ENCODE peak calls at places on chromosomes 1 and 21, in four cellular contexts. R is H9, I is IMR-90, V is H1. E is an unnamed sample.

GRCh38 chr1:6263716-6264115 is 2.8 kb upstream of the GPR153 start:
- DNase-seq in V (no peak), R (no peak), I (no peak), E (no peak)

GRCh38 chr1:101136739-101137138 is 100.1 kb upstream of the S1PR1 start:
- DNase-seq in I (peak), V (no peak), R (no peak), E (peak)

GRCh38 chr1:10866314-10867091 is 70.1 kb upstream of the CASZ1 start:
- DNase-seq in R (peak), I (peak), V (peak), E (peak)

GRCh38 chr1:88773540-88774150 is 89.6 kb downstream of the PKN2 start:
- DNase-seq in I (peak), R (no peak), V (no peak), E (peak)

GRCh38 chr21:45097827-45098387 is 23.5 kb downstream of the ADARB1 start:
- DNase-seq in R (no peak), V (no peak), I (no peak), E (no peak)

GRCh38 chr1:146019225-146020057 is 2.1 kb downstream of the HJV start:
- DNase-seq in I (no peak), R (peak), V (peak), E (peak)

GRCh38 chr1:28190337-28190979 is 14.0 kb upstream of the PTAFR start:
- DNase-seq in I (peak), R (no peak), V (no peak), E (no peak)

GRCh38 chr1:23867953-23868847 is at the start of gene FUCA1:
- DNase-seq in R (peak), I (peak), V (peak), E (peak)

GRCh38 chr1:208036918-208037567 is 126.1 kb upstream of the CD34 start:
- DNase-seq in R (no peak), V (no peak), I (no peak), E (peak)

GRCh38 chr1:29754608-29755375 is 518.5 kb downstream of the PTPRU start:
- DNase-seq in V (peak), I (no peak), R (peak), E (no peak)

GRCh38 chr1:229640455-229640854 is 14.4 kb downstream of the URB2 start:
- DNase-seq in V (no peak), I (no peak), R (no peak), E (no peak)

GRCh38 chr1:21439721-21440629 is at the start of gene NBPF3:
- DNase-seq in R (peak), I (peak), V (peak), E (peak)

GRCh38 chr1:68121536-68121935 is 71.1 kb upstream of the DIRAS3 start:
- DNase-seq in R (no peak), I (peak), V (no peak), E (no peak)

GRCh38 chr1:234893725-234894630 is 234.7 kb downstream of the TOMM20 start:
- DNase-seq in I (peak), V (no peak), R (no peak), E (no peak)

GRCh38 chr1:115170396-115170795 is 81.1 kb upstream of the TSPAN2 start:
- DNase-seq in V (no peak), R (no peak), I (no peak), E (no peak)

GRCh38 chr1:148315081-148315811 is 163.2 kb upstream of the NBPF11 start:
- DNase-seq in V (no peak), I (no peak), R (no peak), E (no peak)

GRCh38 chr21:35831791-35832190 is 228.5 kb downstream of the SETD4 start:
- DNase-seq in I (no peak), R (no peak), V (no peak), E (no peak)

GRCh38 chr1:232943679-232944252 is 6.6 kb upstream of the NTPCR start:
- DNase-seq in V (no peak), R (no peak), I (no peak), E (no peak)
- H4K5ac ChIP-seq in V (no peak), R (no peak), I (no peak), E (no peak)

GRCh38 chr21:43208561-43209332 is 39.9 kb downstream of the CRYAA start:
- DNase-seq in R (peak), V (no peak), I (no peak), E (peak)

GRCh38 chr21:43211085-43212071 is 42.6 kb downstream of the CRYAA start:
- DNase-seq in I (no peak), R (peak), V (no peak), E (peak)

GRCh38 chr21:43210454-43211084 is 41.8 kb downstream of the CRYAA start:
- DNase-seq in R (no peak), I (no peak), V (no peak), E (no peak)

GRCh38 chr21:43207868-43208267 is 39.1 kb downstream of the CRYAA start:
- DNase-seq in R (no peak), V (no peak), I (no peak), E (no peak)

GRCh38 chr21:43209575-43210453 is 41.0 kb downstream of the CRYAA start:
- DNase-seq in R (peak), I (peak), V (no peak), E (no peak)
- H2BK5ac ChIP-seq in R (peak), I (no peak), V (no peak), E (no peak)

GRCh38 chr1:227886993-227887696 is 60.6 kb downstream of the WNT9A start:
- DNase-seq in I (peak), V (peak), R (peak), E (peak)
- H4K5ac ChIP-seq in I (peak), V (peak), R (no peak), E (no peak)

GRCh38 chr1:9229549-9229948 is 5.0 kb upstream of the H6PD start:
- DNase-seq in V (no peak), R (no peak), I (no peak), E (no peak)
- H2BK5ac ChIP-seq in V (no peak), R (no peak), I (no peak), E (no peak)

DNA sequence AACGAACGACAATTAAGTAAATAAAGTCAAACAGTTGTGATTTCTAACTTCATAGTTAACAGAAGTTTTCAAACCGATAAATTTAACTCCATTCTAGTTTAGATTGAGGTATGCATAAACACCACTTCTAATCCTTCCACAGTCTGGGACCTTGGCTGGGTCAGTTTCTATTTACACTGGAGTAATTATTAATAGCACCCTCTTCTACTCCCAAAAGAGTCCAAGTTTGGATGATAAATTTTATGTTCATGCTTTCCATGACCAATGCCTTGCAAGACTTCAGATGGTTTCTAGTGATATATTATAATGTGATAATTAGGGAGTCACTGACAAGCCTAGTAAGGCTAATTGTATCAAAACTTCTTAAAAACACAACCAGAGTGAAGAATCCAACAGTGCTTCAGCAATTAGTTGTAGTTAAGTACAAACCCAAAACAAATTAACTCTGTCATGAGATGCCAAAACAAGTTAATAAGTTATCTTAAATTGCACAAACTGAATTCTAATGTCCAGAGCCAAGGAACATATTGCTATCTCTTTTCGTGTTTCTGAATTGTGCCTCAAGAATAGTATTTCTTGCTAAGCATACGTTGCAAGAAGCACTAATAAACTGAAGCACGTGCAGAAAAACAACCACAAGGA is 489.6 kb downstream of the TTLL7 start:
- DNase-seq in R (no peak), V (no peak), I (no peak), E (no peak)
- H4K5ac ChIP-seq in R (no peak), V (no peak), I (no peak), E (no peak)

GRCh38 chr1:160221089-160221488 is 15.9 kb downstream of the PEA15 start:
- DNase-seq in R (no peak), V (no peak), I (no peak), E (no peak)

GRCh38 chr1:160219062-160219929 is 14.1 kb downstream of the PEA15 start:
- DNase-seq in R (peak), V (no peak), I (peak), E (peak)

GRCh38 chr1:160217466-160218165 is 12.4 kb downstream of the PEA15 start:
- DNase-seq in I (no peak), R (no peak), V (no peak), E (no peak)

GRCh38 chr1:160222521-160222920 is 17.3 kb downstream of the PEA15 start:
- DNase-seq in V (no peak), R (no peak), I (no peak), E (no peak)

DNA sequence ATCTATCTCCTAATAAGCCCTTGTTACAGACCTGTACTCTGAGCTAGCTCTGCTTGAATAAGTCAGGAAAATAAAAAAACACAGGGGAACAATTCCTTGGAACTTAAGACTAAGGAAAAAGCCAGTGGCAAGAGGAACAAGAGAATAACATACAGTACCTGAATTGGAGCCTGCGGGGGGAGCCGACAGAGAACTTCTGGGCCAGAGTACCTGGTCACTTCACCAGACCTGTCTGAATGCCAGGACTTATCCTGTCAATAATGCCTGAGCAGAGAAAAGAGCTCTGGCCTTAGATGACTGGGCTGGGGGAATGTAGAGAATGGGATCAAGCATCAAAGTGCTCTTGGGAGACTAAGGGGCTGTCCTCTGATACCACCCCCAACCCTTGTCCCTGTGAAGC is 15.1 kb downstream of the PEA15 start:
- DNase-seq in R (no peak), I (no peak), V (no peak), E (no peak)
- H2BK5ac ChIP-seq in R (no peak), I (no peak), V (no peak), E (no peak)

GRCh38 chr1:55374801-55375616 is 159.8 kb upstream of the USP24 start:
- DNase-seq in V (no peak), R (no peak), I (no peak), E (no peak)
- H4K5ac ChIP-seq in V (no peak), R (no peak), I (peak), E (no peak)

GRCh38 chr1:201139306-201139705 is 12.3 kb upstream of the ASCL5 start:
- DNase-seq in I (no peak), V (no peak), R (no peak), E (no peak)
- H2BK5ac ChIP-seq in I (no peak), V (no peak), R (no peak), E (no peak)

GRCh38 chr1:198018529-198018928 is 101.4 kb downstream of the LHX9 start:
- DNase-seq in I (peak), R (no peak), V (no peak), E (no peak)
- H4K5ac ChIP-seq in I (no peak), R (no peak), V (no peak), E (no peak)